ENCODE peak calls at places on chromosomes 2 and 18, in five cellular contexts. S is choroid plexus epithelial cell; O is activated CD8-positive, alpha-beta T cell treated with anti-CD3 and anti-CD28 coated beads for 36 hours; F is GM20000; B is progenitor cell of endocrine pancreas. J is an unnamed sample.

GRCh38 chr2:233544079-233544690 is 22.4 kb downstream of the USP40 start:
- DNase-seq in S (no peak), O (no peak), F (no peak), B (no peak), J (no peak)

GRCh38 chr18:62987035-62987830 is 271.9 kb downstream of the PHLPP1 start:
- DNase-seq in S (no peak), O (no peak), F (no peak), B (no peak), J (no peak)

GRCh38 chr2:203636896-203637818 is 69.3 kb upstream of the CD28 start:
- DNase-seq in S (peak), O (peak), F (no peak), B (no peak), J (peak)

GRCh38 chr18:79934311-79935097 is 16.9 kb downstream of the SLC66A2 start:
- DNase-seq in S (peak), O (no peak), F (no peak), B (no peak), J (no peak)

GRCh38 chr2:100870652-100871531 is 51.0 kb downstream of the NPAS2 start:
- DNase-seq in S (no peak), O (no peak), F (no peak), B (no peak), J (no peak)

GRCh38 chr2:174334781-174335604 is at the start of gene SP9:
- DNase-seq in S (no peak), O (peak), F (peak), B (peak), J (peak)

GRCh38 chr2:94870392-94871225 is 621 bp upstream of the TEKT4 start:
- DNase-seq in S (no peak), O (peak), F (no peak), B (no peak), J (peak)

GRCh38 chr18:2411381-2411977 is 159.8 kb downstream of the METTL4 start:
- DNase-seq in S (peak), O (no peak), F (no peak), B (no peak), J (no peak)

GRCh38 chr2:179974743-179975142 is 32.4 kb downstream of the CWC22 start:
- DNase-seq in S (peak), O (no peak), F (no peak), B (no peak), J (no peak)

GRCh38 chr2:239463541-239464165 is 62.8 kb upstream of the HDAC4 start:
- DNase-seq in S (no peak), O (no peak), F (no peak), B (no peak), J (no peak)

GRCh38 chr2:239464166-239465016 is 63.6 kb upstream of the HDAC4 start:
- DNase-seq in S (no peak), O (no peak), F (no peak), B (no peak), J (no peak)

GRCh38 chr2:239466046-239466754 is 65.4 kb upstream of the HDAC4 start:
- DNase-seq in S (no peak), O (no peak), F (no peak), B (no peak), J (no peak)

GRCh38 chr2:239466755-239467271 is 66.0 kb upstream of the HDAC4 start:
- DNase-seq in S (no peak), O (no peak), F (no peak), B (peak), J (no peak)

DNA sequence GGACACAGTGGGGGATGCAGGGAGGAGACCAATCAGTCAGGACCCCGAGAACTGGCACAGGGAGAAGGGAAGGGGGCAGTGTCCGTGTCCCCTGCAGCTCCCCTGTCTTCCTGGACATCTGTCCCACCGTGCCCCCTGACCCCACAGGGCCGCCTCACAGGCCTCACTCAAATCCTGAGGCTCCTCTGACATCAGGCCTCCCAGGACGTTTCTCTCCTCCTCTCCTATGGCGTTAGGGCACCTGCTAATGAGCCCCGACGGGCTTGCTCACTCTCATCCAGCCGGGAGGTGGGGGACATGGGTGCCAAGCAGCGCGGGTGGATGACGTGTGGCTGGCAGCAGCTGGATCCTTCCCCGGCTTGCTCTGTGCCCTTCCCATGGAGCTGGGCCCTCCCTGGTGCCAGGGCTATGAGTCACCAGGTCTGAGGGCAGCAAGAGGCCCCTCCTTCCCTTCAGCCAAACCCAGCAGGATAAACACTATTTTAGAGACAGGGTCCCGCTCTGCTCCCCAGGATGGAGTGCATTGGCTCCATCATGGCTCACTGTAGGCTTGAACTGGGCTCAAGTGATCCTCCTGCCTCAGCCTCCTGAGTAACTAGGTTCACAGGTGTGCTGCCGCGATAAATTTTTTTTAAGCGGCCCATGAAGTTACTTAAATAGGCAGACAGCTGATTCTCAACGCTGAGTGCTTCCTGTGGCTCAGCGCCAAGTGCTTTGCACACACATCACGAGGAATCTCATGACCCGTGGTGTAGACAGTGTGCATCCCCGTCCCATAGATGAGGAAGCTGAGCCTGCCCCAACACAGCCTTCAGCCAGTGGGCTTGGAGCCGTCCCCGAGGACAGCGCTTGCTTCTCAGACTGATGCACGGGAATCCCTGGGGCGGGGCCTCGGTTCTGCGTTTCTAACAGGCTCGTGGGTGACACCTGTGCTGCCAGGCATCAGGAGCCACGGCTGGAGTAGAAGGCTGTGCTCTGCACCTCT is 64.5 kb upstream of the HDAC4 start:
- DNase-seq in S (no peak), O (no peak), F (no peak), B (no peak), J (peak)
- TF ChIP-seq CTCF in S (no peak), O (no peak), F (no peak), B (no peak), J (no peak)

DNA sequence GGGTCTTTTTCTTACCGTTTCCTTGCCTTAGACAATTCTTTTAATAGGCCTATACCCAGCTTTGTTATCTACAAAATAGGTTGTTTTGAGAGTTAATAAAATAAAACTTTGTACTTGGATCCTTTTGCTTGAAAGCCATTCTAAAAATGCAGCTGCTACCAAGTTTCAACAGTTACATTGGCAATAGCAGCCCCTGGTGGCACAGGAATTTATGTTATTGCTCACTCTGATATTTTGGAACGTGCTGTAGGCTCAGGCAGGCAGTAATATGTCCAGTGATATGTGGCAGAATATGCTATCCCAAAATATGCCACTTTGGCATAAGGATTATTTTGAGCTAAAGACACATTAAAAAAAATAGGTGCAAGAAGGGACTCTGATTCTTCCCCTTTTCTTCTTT is 6.7 kb upstream of the COMMD1 start:
- DNase-seq in S (peak), O (peak), F (no peak), B (no peak), J (peak)
- TF ChIP-seq CTCF in S (peak), O (peak), F (peak), B (peak), J (peak)

GRCh38 chr18:28359177-28359576 is 182.2 kb upstream of the CDH2 start:
- DNase-seq in S (no peak), O (no peak), F (no peak), B (no peak), J (peak)

DNA sequence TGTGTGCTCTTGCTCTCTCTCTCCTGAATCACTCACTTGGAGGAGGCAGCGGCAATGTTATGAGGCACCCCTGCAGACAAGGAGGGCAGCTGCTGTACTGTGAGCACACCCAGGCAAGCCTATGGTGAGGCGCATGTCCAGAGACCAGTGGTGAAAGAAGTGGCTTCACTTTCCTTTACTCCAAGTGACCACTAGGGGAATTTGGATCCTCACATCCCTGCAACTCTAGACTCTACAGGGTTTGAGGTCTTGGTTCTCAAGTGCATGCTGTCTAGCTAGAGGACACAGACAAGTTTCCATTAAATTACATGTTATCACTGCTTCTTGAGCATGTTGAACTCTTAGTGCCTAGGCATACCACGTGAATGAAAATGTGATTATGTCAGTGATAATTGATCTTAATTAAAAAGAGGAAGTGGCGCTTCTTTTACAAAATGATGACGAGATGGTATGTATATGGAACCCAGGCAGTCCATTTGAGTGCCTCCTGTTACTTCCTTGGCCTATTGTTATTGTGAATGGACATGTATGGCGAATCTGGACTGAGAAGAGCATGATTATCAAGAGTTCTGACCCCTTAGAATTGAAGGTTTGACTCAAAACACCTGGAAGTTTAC is 181.0 kb upstream of the CDH2 start:
- DNase-seq in S (peak), O (no peak), F (no peak), B (no peak), J (peak)
- TF ChIP-seq CTCF in S (peak), O (no peak), F (no peak), B (peak), J (peak)

DNA sequence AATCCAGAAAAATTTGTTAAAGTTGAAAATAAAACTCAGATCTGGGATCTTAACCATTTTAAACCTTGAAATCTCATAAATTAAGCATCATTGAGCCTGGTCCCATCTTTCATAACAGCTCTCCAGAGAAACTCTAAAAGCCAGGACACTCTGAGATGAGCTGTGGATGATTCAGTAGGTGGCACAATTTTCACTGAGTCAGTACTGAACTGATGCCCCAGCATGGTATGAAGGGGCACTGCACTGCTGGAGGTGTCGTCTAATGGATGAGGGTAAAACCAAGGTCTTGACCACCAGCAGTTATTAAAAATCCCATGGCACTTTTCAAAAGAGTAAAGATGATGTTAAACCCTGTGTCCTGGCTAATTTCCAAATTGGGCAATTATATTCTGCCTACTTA is 170.6 kb downstream of the FIGN start:
- DNase-seq in S (no peak), O (no peak), F (no peak), B (no peak), J (no peak)
- TF ChIP-seq CTCF in S (no peak), O (no peak), F (no peak), B (no peak), J (no peak)

GRCh38 chr18:44134447-44134846 is 546.2 kb upstream of the SETBP1 start:
- DNase-seq in S (no peak), O (no peak), F (no peak), B (no peak), J (no peak)

GRCh38 chr18:44126598-44126997 is 554.1 kb upstream of the SETBP1 start:
- DNase-seq in S (no peak), O (no peak), F (no peak), B (no peak), J (no peak)

GRCh38 chr18:44128365-44128764 is 552.3 kb upstream of the SETBP1 start:
- DNase-seq in S (peak), O (no peak), F (no peak), B (no peak), J (no peak)

GRCh38 chr18:44133483-44133882 is 547.2 kb upstream of the SETBP1 start:
- DNase-seq in S (no peak), O (no peak), F (no peak), B (no peak), J (no peak)

GRCh38 chr18:44130365-44130942 is 550.2 kb upstream of the SETBP1 start:
- DNase-seq in S (peak), O (peak), F (peak), B (peak), J (peak)
- TF ChIP-seq CTCF in S (peak), O (peak), F (peak), B (peak), J (peak)

DNA sequence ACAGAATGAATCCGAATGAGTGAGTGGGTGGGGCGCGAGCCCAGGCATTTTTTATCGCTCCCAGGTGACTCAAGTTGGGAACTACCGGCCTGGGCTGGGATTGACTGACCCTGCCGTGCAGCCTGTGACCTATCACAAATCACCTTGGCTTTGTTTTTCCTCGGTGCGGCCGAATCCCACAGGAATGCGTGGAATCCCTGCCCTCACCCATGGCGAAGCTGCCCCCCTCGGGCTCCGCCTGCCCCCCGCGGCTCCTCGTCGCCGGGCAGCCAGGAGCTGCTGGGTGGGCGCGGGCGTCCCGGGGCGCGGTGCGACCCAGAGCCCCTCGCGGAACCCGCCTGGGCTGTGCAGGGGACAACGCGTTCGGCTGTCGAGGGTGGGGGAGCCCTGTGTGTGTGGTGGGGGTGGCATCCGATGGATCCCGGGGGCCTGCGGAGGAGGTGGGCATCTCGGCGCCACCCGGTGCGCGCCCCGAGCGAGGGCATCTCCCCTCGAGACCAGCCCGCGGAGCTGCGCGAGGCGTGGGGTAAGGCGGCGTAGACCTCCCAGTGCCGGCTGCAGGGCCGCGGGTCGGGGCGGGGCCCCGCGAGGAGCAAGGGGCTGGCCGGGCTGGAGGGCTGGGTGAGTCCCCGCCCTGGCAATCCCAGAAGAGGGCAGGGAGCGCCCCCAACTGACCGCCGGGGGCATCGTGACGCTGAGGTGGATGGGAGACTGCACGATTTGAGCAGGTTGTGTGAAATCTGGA is 16.5 kb downstream of the B3GNT7 start:
- DNase-seq in S (peak), O (peak), F (peak), B (peak), J (peak)
- TF ChIP-seq CTCF in S (peak), O (peak), F (peak), B (peak), J (peak)

GRCh38 chr18:53152478-53152877 is 812.5 kb downstream of the DCC start:
- DNase-seq in S (no peak), O (no peak), F (no peak), B (no peak), J (no peak)
- TF ChIP-seq CTCF in S (no peak), O (no peak), F (no peak), B (no peak), J (no peak)

GRCh38 chr2:675982-676646 is 1.1 kb downstream of the TMEM18 start:
- DNase-seq in S (peak), O (peak), F (peak), B (peak), J (no peak)

GRCh38 chr2:678964-679363 is 1.8 kb upstream of the TMEM18 start:
- DNase-seq in S (no peak), O (no peak), F (no peak), B (no peak), J (no peak)

GRCh38 chr2:675460-675859 is 1.7 kb downstream of the TMEM18 start:
- DNase-seq in S (peak), O (no peak), F (no peak), B (no peak), J (no peak)

GRCh38 chr2:676647-677055 is 555 bp downstream of the TMEM18 start:
- DNase-seq in S (peak), O (peak), F (peak), B (peak), J (peak)

GRCh38 chr2:677056-677949 is at the start of gene TMEM18:
- DNase-seq in S (peak), O (peak), F (peak), B (no peak), J (peak)
- TF ChIP-seq CTCF in S (peak), O (no peak), F (peak), B (peak), J (peak)

J was measured in A673.